ENCODE peak calls at places on chromosome 12, in eight cellular contexts. C, Q, A, Z, Y, L, R and I are unnamed samples.

GRCh38 chr12:22230280-22230794 is 104.2 kb downstream of the ST8SIA1 start:
- DNase-seq in C (no peak), Q (no peak), A (no peak), Z (no peak), Y (no peak), L (no peak), R (no peak), I (no peak)

GRCh38 chr12:56385873-56386272 is 23.2 kb upstream of the APOF start:
- DNase-seq in C (no peak), Q (no peak), A (no peak), Z (no peak), Y (no peak), L (no peak), R (peak), I (no peak)

GRCh38 chr12:117439531-117440001 is 78.1 kb upstream of the NOS1 start:
- DNase-seq in C (no peak), Q (no peak), A (no peak), Z (no peak), Y (no peak), L (peak), R (no peak), I (no peak)

GRCh38 chr12:7219599-7220243 is 30.2 kb downstream of the PEX5 start:
- DNase-seq in C (peak), Q (peak), A (peak), Z (no peak), Y (peak), L (peak), R (peak), I (peak)

GRCh38 chr12:26227376-26227775 is 32.0 kb downstream of the SSPN start:
- DNase-seq in C (no peak), Q (no peak), A (no peak), Z (no peak), Y (no peak), L (no peak), R (no peak), I (no peak)

GRCh38 chr12:57185403-57185802 is 31.2 kb upstream of the NXPH4 start:
- DNase-seq in C (no peak), Q (no peak), A (no peak), Z (no peak), Y (no peak), L (no peak), R (no peak), I (no peak)

GRCh38 chr12:115354476-115354890 is 670.5 kb upstream of the TBX3 start:
- DNase-seq in C (no peak), Q (no peak), A (no peak), Z (no peak), Y (no peak), L (no peak), R (no peak), I (no peak)

GRCh38 chr12:9648701-9649531 is 20.6 kb upstream of the CLEC2D start:
- DNase-seq in C (no peak), Q (no peak), A (no peak), Z (no peak), Y (no peak), L (no peak), R (peak), I (no peak)

GRCh38 chr12:70459786-70460185 is 93.7 kb downstream of the KCNMB4 start:
- DNase-seq in C (no peak), Q (no peak), A (no peak), Z (no peak), Y (no peak), L (no peak), R (no peak), I (no peak)

GRCh38 chr12:79687711-79688270 is 3.0 kb downstream of the PAWR start:
- DNase-seq in C (no peak), Q (no peak), A (no peak), Z (no peak), Y (no peak), L (no peak), R (peak), I (no peak)

GRCh38 chr12:14873440-14874185 is 12.0 kb downstream of the MGP start:
- DNase-seq in C (no peak), Q (no peak), A (no peak), Z (no peak), Y (no peak), L (peak), R (no peak), I (no peak)

GRCh38 chr12:46908236-46908935 is 82.6 kb upstream of the SLC38A4 start:
- DNase-seq in C (no peak), Q (no peak), A (no peak), Z (no peak), Y (no peak), L (no peak), R (no peak), I (no peak)

GRCh38 chr12:119775246-119775895 is 101.7 kb downstream of the CIT start:
- DNase-seq in C (no peak), Q (no peak), A (no peak), Z (no peak), Y (no peak), L (no peak), R (no peak), I (no peak)

GRCh38 chr12:76410371-76410770 is 62.2 kb upstream of the BBS10 start:
- DNase-seq in C (no peak), Q (no peak), A (no peak), Z (no peak), Y (no peak), L (no peak), R (no peak), I (no peak)

GRCh38 chr12:85575115-85576096 is 260.8 kb downstream of the RASSF9 start:
- DNase-seq in C (no peak), Q (peak), A (no peak), Z (no peak), Y (peak), L (peak), R (peak), I (peak)

GRCh38 chr12:107684990-107685359 is 624 bp upstream of the PWP1 start:
- DNase-seq in C (no peak), Q (no peak), A (no peak), Z (no peak), Y (no peak), L (peak), R (peak), I (peak)

GRCh38 chr12:82517808-82518207 is 159.5 kb downstream of the METTL25 start:
- DNase-seq in C (no peak), Q (no peak), A (no peak), Z (no peak), Y (no peak), L (no peak), R (no peak), I (no peak)

GRCh38 chr12:33828326-33828725 is 194.0 kb upstream of the ALG10 start:
- DNase-seq in C (no peak), Q (no peak), A (no peak), Z (no peak), Y (no peak), L (no peak), R (no peak), I (no peak)

GRCh38 chr12:75270157-75270556 is 60.0 kb downstream of the CAPS2 start:
- DNase-seq in C (no peak), Q (no peak), A (no peak), Z (no peak), Y (no peak), L (no peak), R (no peak), I (no peak)